ENCODE peak calls at places on chromosomes 5 and 9, in four cellular contexts. One of them, this sample, is unnamed.

GRCh38 chr5:101935086-101935485 is 361.0 kb downstream of the SLCO4C1 start:
- DNase-seq in cardiac fibroblast: no peak
- DNase-seq in AG04450: no peak
- DNase-seq in esophagus squamous epithelium: no peak
- DNase-seq in this sample: no peak

GRCh38 chr5:174693697-174694400 is 30.5 kb upstream of the MSX2 start:
- DNase-seq in AG04450: no peak
- DNase-seq in cardiac fibroblast: no peak
- DNase-seq in esophagus squamous epithelium: no peak
- DNase-seq in this sample: no peak

GRCh38 chr5:158388018-158388417 is 529.1 kb upstream of the CLINT1 start:
- DNase-seq in cardiac fibroblast: no peak
- DNase-seq in AG04450: no peak
- DNase-seq in esophagus squamous epithelium: no peak
- DNase-seq in this sample: no peak

GRCh38 chr5:165526357-165526756 is 2020.9 kb downstream of the MAT2B start:
- DNase-seq in cardiac fibroblast: no peak
- DNase-seq in esophagus squamous epithelium: no peak
- DNase-seq in AG04450: no peak
- DNase-seq in this sample: no peak

GRCh38 chr9:94928271-94928670 is 201.8 kb downstream of the AOPEP start:
- DNase-seq in esophagus squamous epithelium: no peak
- DNase-seq in cardiac fibroblast: no peak
- DNase-seq in AG04450: no peak
- DNase-seq in this sample: no peak

GRCh38 chr9:30075451-30076199 is 2308.8 kb upstream of the ACO1 start:
- DNase-seq in cardiac fibroblast: no peak
- DNase-seq in AG04450: no peak
- DNase-seq in esophagus squamous epithelium: no peak
- DNase-seq in this sample: no peak

GRCh38 chr5:131005963-131006684 is 158.9 kb downstream of the HINT1 start:
- DNase-seq in AG04450: no peak
- DNase-seq in esophagus squamous epithelium: no peak
- DNase-seq in cardiac fibroblast: no peak
- DNase-seq in this sample: no peak

GRCh38 chr5:134257176-134257575 is 31.3 kb upstream of the PPP2CA start:
- DNase-seq in cardiac fibroblast: no peak
- DNase-seq in AG04450: no peak
- DNase-seq in esophagus squamous epithelium: no peak
- DNase-seq in this sample: no peak

GRCh38 chr9:33080534-33080933 is 4.1 kb upstream of the SMU1 start:
- DNase-seq in esophagus squamous epithelium: no peak
- DNase-seq in AG04450: no peak
- DNase-seq in cardiac fibroblast: no peak
- DNase-seq in this sample: no peak

GRCh38 chr9:136075134-136075841 is 19.8 kb downstream of the NACC2 start:
- DNase-seq in esophagus squamous epithelium: no peak
- DNase-seq in cardiac fibroblast: no peak
- DNase-seq in AG04450: no peak
- DNase-seq in this sample: no peak

GRCh38 chr5:36073595-36074216 is 7.0 kb upstream of the UGT3A2 start:
- DNase-seq in cardiac fibroblast: peak; percentile 14
- DNase-seq in esophagus squamous epithelium: no peak
- DNase-seq in AG04450: no peak
- DNase-seq in this sample: no peak

GRCh38 chr5:14366763-14367162 is 214.8 kb upstream of the OTULINL start:
- DNase-seq in esophagus squamous epithelium: no peak
- DNase-seq in cardiac fibroblast: no peak
- DNase-seq in AG04450: no peak
- DNase-seq in this sample: no peak

GRCh38 chr5:14362511-14362910 is 219.1 kb upstream of the OTULINL start:
- DNase-seq in AG04450: no peak
- DNase-seq in esophagus squamous epithelium: no peak
- DNase-seq in cardiac fibroblast: no peak
- DNase-seq in this sample: no peak

GRCh38 chr5:14364096-14364495 is 217.5 kb upstream of the OTULINL start:
- DNase-seq in esophagus squamous epithelium: no peak
- DNase-seq in AG04450: no peak
- DNase-seq in cardiac fibroblast: peak; percentile 32
- DNase-seq in this sample: no peak

GRCh38 chr5:14365831-14366435 is 215.7 kb upstream of the OTULINL start:
- DNase-seq in cardiac fibroblast: no peak
- DNase-seq in AG04450: no peak
- DNase-seq in esophagus squamous epithelium: no peak
- DNase-seq in this sample: no peak

GRCh38 chr5:14364576-14365472 is 216.8 kb upstream of the OTULINL start:
- DNase-seq in esophagus squamous epithelium: no peak
- DNase-seq in AG04450: no peak
- DNase-seq in cardiac fibroblast: no peak
- DNase-seq in this sample: no peak
- TF ChIP-seq CTCF in esophagus squamous epithelium: peak; percentile 25
- TF ChIP-seq CTCF in AG04450: peak; percentile 40
- TF ChIP-seq CTCF in cardiac fibroblast: peak; percentile 48
- TF ChIP-seq CTCF in this sample: no peak

GRCh38 chr5:129120158-129120581 is 25.6 kb downstream of the ISOC1 start:
- DNase-seq in esophagus squamous epithelium: no peak
- DNase-seq in AG04450: no peak
- DNase-seq in cardiac fibroblast: no peak
- DNase-seq in this sample: no peak

GRCh38 chr5:129122560-129122959 is 28.0 kb downstream of the ISOC1 start:
- DNase-seq in cardiac fibroblast: no peak
- DNase-seq in AG04450: no peak
- DNase-seq in esophagus squamous epithelium: no peak
- DNase-seq in this sample: no peak

GRCh38 chr5:129125819-129126218 is 31.3 kb downstream of the ISOC1 start:
- DNase-seq in AG04450: no peak
- DNase-seq in esophagus squamous epithelium: no peak
- DNase-seq in cardiac fibroblast: no peak
- DNase-seq in this sample: no peak
- TF ChIP-seq CTCF in AG04450: no peak
- TF ChIP-seq CTCF in esophagus squamous epithelium: no peak
- TF ChIP-seq CTCF in cardiac fibroblast: no peak
- TF ChIP-seq CTCF in this sample: no peak

DNA sequence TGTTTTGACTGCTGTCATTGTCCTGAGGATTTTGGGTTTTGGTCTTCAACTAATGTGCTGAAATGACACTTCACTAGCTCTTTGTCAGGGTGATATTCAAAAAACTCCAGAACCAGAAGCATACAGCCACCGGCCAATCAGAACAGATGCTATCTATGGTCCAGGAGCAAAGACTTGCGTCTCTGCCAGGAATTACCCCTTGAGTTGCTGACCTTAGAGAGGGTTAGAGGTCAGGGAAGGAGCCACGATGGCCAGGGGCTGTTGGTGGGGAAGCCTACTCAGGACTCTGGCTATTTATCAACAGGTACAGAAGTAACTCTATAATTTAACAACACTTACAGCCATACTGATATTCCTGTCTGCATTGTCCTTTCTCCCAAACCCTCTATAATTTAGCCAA is 356.8 kb downstream of the EFNA5 start:
- DNase-seq in esophagus squamous epithelium: no peak
- DNase-seq in cardiac fibroblast: no peak
- DNase-seq in AG04450: no peak
- DNase-seq in this sample: no peak
- TF ChIP-seq CTCF in esophagus squamous epithelium: no peak
- TF ChIP-seq CTCF in cardiac fibroblast: no peak
- TF ChIP-seq CTCF in AG04450: no peak
- TF ChIP-seq CTCF in this sample: no peak

GRCh38 chr5:139967353-139967752 is 75.7 kb downstream of the NRG2 start:
- DNase-seq in AG04450: no peak
- DNase-seq in cardiac fibroblast: no peak
- DNase-seq in esophagus squamous epithelium: no peak
- DNase-seq in this sample: no peak

GRCh38 chr5:139971202-139971725 is 71.8 kb downstream of the NRG2 start:
- DNase-seq in AG04450: no peak
- DNase-seq in esophagus squamous epithelium: no peak
- DNase-seq in cardiac fibroblast: no peak
- DNase-seq in this sample: no peak

GRCh38 chr5:139969318-139969717 is 73.8 kb downstream of the NRG2 start:
- DNase-seq in AG04450: no peak
- DNase-seq in esophagus squamous epithelium: no peak
- DNase-seq in cardiac fibroblast: no peak
- DNase-seq in this sample: no peak

GRCh38 chr5:139966856-139967255 is 76.2 kb downstream of the NRG2 start:
- DNase-seq in AG04450: no peak
- DNase-seq in cardiac fibroblast: no peak
- DNase-seq in esophagus squamous epithelium: no peak
- DNase-seq in this sample: no peak

DNA sequence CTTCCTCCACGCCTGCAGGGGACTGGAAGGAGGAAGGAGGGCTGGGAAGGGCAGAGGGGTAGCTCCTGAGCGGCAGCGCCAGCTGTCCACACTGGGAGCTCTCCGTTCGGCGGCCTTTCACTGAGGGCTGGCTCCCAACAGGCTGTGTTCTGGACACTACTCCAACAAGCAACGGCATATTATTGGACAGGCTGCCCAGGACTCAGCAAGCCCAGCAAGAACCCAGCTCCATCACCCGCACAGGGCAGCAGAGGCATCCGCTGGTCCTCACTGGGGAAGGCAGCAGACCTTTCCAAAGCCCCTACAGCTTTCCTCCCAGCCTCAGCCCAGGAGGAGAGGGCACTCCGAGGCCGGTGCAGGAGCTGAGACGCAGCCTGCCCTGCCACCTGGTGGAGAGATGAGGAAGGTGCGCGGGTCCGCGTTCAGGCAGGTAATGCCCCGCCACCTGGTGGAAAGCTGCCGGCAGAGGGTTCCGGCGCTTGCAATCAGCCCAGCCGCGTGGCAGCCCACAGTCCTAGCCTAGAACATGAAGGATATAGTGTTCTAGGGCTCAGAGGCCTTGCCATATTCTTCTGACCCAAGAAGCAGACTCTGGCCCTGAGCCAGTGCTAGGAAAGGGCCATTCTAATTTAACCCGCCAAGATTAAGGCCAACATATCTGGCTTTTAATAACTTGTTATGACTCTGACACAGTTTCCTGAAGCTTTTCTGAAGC is 74.4 kb downstream of the NRG2 start:
- DNase-seq in AG04450: peak; percentile 15
- DNase-seq in cardiac fibroblast: peak; percentile 74
- DNase-seq in esophagus squamous epithelium: peak; percentile 10
- DNase-seq in this sample: peak; percentile 81
- TF ChIP-seq CTCF in AG04450: peak; percentile 98
- TF ChIP-seq CTCF in cardiac fibroblast: peak; percentile 99
- TF ChIP-seq CTCF in esophagus squamous epithelium: peak; percentile 98
- TF ChIP-seq CTCF in this sample: peak; percentile 99

DNA sequence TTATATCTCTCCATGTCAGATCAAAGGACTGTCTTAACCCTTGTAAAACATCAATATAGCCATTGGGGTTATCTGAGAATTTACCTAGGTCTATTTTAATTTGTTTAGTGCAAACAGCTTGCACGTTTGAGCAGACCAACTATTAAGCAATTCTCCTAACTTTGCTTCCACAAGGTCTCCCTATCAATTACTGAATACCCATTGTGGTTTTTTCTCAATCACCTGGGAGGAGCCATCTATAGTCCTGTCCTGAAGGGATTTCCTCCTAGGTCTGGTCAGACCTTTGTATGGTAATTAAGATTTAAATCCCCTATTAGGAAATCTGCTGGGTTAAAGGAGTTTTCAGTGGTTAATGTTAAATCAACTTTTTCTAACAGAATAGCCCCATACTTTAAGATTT is 48.9 kb upstream of the S1PR3 start:
- DNase-seq in cardiac fibroblast: no peak
- DNase-seq in AG04450: no peak
- DNase-seq in esophagus squamous epithelium: no peak
- DNase-seq in this sample: no peak
- TF ChIP-seq CTCF in cardiac fibroblast: no peak
- TF ChIP-seq CTCF in AG04450: no peak
- TF ChIP-seq CTCF in esophagus squamous epithelium: no peak
- TF ChIP-seq CTCF in this sample: no peak

GRCh38 chr5:73218552-73219171 is 45.7 kb downstream of the TMEM174 start:
- DNase-seq in AG04450: peak; percentile 39
- DNase-seq in cardiac fibroblast: peak; percentile 54
- DNase-seq in esophagus squamous epithelium: no peak
- DNase-seq in this sample: no peak
- TF ChIP-seq CTCF in AG04450: peak; percentile 71
- TF ChIP-seq CTCF in cardiac fibroblast: peak; percentile 60
- TF ChIP-seq CTCF in esophagus squamous epithelium: no peak
- TF ChIP-seq CTCF in this sample: no peak

DNA sequence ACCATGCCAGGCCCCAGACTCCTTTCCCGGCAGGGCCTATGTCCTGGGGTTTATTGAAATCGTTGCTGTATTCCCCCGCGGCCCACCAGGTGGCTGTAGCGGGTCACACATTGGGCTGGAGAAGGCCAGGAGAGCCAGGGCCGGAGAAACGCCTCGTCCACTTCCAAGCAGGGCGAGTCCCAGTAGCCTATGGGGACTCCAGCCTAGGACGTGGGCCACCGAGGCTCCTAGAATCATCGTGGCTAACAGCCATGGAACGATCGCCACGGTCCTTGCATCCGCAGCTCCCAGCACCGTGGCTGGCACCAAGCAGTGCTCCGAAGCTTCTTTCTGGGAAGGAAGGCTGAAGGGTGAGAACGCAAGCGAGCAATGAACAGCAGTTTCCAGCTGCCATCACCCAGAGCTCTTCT is 87.7 kb downstream of the ENTREP1 start:
- DNase-seq in cardiac fibroblast: peak; percentile 80
- DNase-seq in esophagus squamous epithelium: no peak
- DNase-seq in AG04450: peak; percentile 30
- DNase-seq in this sample: no peak
- TF ChIP-seq CTCF in cardiac fibroblast: peak; percentile 84
- TF ChIP-seq CTCF in esophagus squamous epithelium: no peak
- TF ChIP-seq CTCF in AG04450: peak; percentile 88
- TF ChIP-seq CTCF in this sample: no peak

This sample was measured in omental fat pad.